ENCODE peak calls at places on chromosomes 7 and 10, in ten cellular contexts. One of them, this sample, is unnamed.

GRCh38 chr7:65981965-65982792 is at the start of gene GUSB:
- DNase-seq in non-pigmented ciliary epithelial cell: peak
- DNase-seq in iPS-NIHi11: peak
- DNase-seq in anterior cingulate cortex: peak
- DNase-seq in stimulated activated CD4-positive, alpha-beta T cell treated with anti-CD3 and anti-CD28 coated beads, Interleukin-12 subunit alpha, Interleukin-12 subunit beta, amount 100 ng/mL, for 48 hours: peak
- DNase-seq in uterus: peak
- DNase-seq in stimulated activated effector memory CD8-positive, alpha-beta T cell treated with anti-CD3 and anti-CD28 coated beads, Interleukin-12 subunit alpha, Interleukin-12 subunit beta, amount 100 ng/mL, for 72 hours: peak
- DNase-seq in left kidney: peak
- DNase-seq in progenitor cell of endocrine pancreas: peak
- DNase-seq in thoracic aorta: peak
- DNase-seq in this sample: peak

GRCh38 chr10:3853547-3853989 is 68.6 kb upstream of the KLF6 start:
- DNase-seq in non-pigmented ciliary epithelial cell: no peak
- DNase-seq in iPS-NIHi11: no peak
- DNase-seq in anterior cingulate cortex: no peak
- DNase-seq in stimulated activated CD4-positive, alpha-beta T cell treated with anti-CD3 and anti-CD28 coated beads, Interleukin-12 subunit alpha, Interleukin-12 subunit beta, amount 100 ng/mL, for 48 hours: no peak
- DNase-seq in uterus: peak
- DNase-seq in stimulated activated effector memory CD8-positive, alpha-beta T cell treated with anti-CD3 and anti-CD28 coated beads, Interleukin-12 subunit alpha, Interleukin-12 subunit beta, amount 100 ng/mL, for 72 hours: no peak
- DNase-seq in left kidney: peak
- DNase-seq in progenitor cell of endocrine pancreas: no peak
- DNase-seq in thoracic aorta: no peak
- DNase-seq in this sample: peak

GRCh38 chr10:123429631-123430257 is 236.4 kb upstream of the GPR26 start:
- DNase-seq in non-pigmented ciliary epithelial cell: no peak
- DNase-seq in iPS-NIHi11: no peak
- DNase-seq in anterior cingulate cortex: no peak
- DNase-seq in stimulated activated CD4-positive, alpha-beta T cell treated with anti-CD3 and anti-CD28 coated beads, Interleukin-12 subunit alpha, Interleukin-12 subunit beta, amount 100 ng/mL, for 48 hours: no peak
- DNase-seq in uterus: no peak
- DNase-seq in stimulated activated effector memory CD8-positive, alpha-beta T cell treated with anti-CD3 and anti-CD28 coated beads, Interleukin-12 subunit alpha, Interleukin-12 subunit beta, amount 100 ng/mL, for 72 hours: no peak
- DNase-seq in left kidney: peak
- DNase-seq in progenitor cell of endocrine pancreas: no peak
- DNase-seq in thoracic aorta: no peak
- DNase-seq in this sample: no peak

GRCh38 chr7:128105228-128106022 is 74.2 kb upstream of the LRRC4 start:
- DNase-seq in non-pigmented ciliary epithelial cell: no peak
- DNase-seq in iPS-NIHi11: no peak
- DNase-seq in anterior cingulate cortex: no peak
- DNase-seq in stimulated activated CD4-positive, alpha-beta T cell treated with anti-CD3 and anti-CD28 coated beads, Interleukin-12 subunit alpha, Interleukin-12 subunit beta, amount 100 ng/mL, for 48 hours: no peak
- DNase-seq in uterus: no peak
- DNase-seq in stimulated activated effector memory CD8-positive, alpha-beta T cell treated with anti-CD3 and anti-CD28 coated beads, Interleukin-12 subunit alpha, Interleukin-12 subunit beta, amount 100 ng/mL, for 72 hours: no peak
- DNase-seq in left kidney: no peak
- DNase-seq in progenitor cell of endocrine pancreas: no peak
- DNase-seq in thoracic aorta: no peak
- DNase-seq in this sample: peak

GRCh38 chr10:13329565-13329964 is 18.5 kb downstream of the SEPHS1 start:
- DNase-seq in non-pigmented ciliary epithelial cell: no peak
- DNase-seq in iPS-NIHi11: no peak
- DNase-seq in anterior cingulate cortex: no peak
- DNase-seq in stimulated activated CD4-positive, alpha-beta T cell treated with anti-CD3 and anti-CD28 coated beads, Interleukin-12 subunit alpha, Interleukin-12 subunit beta, amount 100 ng/mL, for 48 hours: no peak
- DNase-seq in uterus: no peak
- DNase-seq in stimulated activated effector memory CD8-positive, alpha-beta T cell treated with anti-CD3 and anti-CD28 coated beads, Interleukin-12 subunit alpha, Interleukin-12 subunit beta, amount 100 ng/mL, for 72 hours: no peak
- DNase-seq in left kidney: no peak
- DNase-seq in progenitor cell of endocrine pancreas: no peak
- DNase-seq in thoracic aorta: no peak
- DNase-seq in this sample: no peak

GRCh38 chr7:83161851-83162401 is 758 bp downstream of the PCLO start:
- DNase-seq in non-pigmented ciliary epithelial cell: no peak
- DNase-seq in iPS-NIHi11: no peak
- DNase-seq in anterior cingulate cortex: peak
- DNase-seq in stimulated activated CD4-positive, alpha-beta T cell treated with anti-CD3 and anti-CD28 coated beads, Interleukin-12 subunit alpha, Interleukin-12 subunit beta, amount 100 ng/mL, for 48 hours: no peak
- DNase-seq in uterus: no peak
- DNase-seq in stimulated activated effector memory CD8-positive, alpha-beta T cell treated with anti-CD3 and anti-CD28 coated beads, Interleukin-12 subunit alpha, Interleukin-12 subunit beta, amount 100 ng/mL, for 72 hours: no peak
- DNase-seq in left kidney: no peak
- DNase-seq in progenitor cell of endocrine pancreas: no peak
- DNase-seq in thoracic aorta: no peak
- DNase-seq in this sample: no peak

GRCh38 chr10:79146611-79147130 is 77.9 kb downstream of the ZMIZ1 start:
- DNase-seq in non-pigmented ciliary epithelial cell: no peak
- DNase-seq in iPS-NIHi11: no peak
- DNase-seq in anterior cingulate cortex: peak
- DNase-seq in stimulated activated CD4-positive, alpha-beta T cell treated with anti-CD3 and anti-CD28 coated beads, Interleukin-12 subunit alpha, Interleukin-12 subunit beta, amount 100 ng/mL, for 48 hours: no peak
- DNase-seq in uterus: peak
- DNase-seq in stimulated activated effector memory CD8-positive, alpha-beta T cell treated with anti-CD3 and anti-CD28 coated beads, Interleukin-12 subunit alpha, Interleukin-12 subunit beta, amount 100 ng/mL, for 72 hours: no peak
- DNase-seq in left kidney: peak
- DNase-seq in progenitor cell of endocrine pancreas: no peak
- DNase-seq in thoracic aorta: peak
- DNase-seq in this sample: peak

GRCh38 chr7:140653319-140654108 is 12.9 kb upstream of the DENND2A start:
- DNase-seq in non-pigmented ciliary epithelial cell: no peak
- DNase-seq in iPS-NIHi11: peak
- DNase-seq in anterior cingulate cortex: peak
- DNase-seq in stimulated activated CD4-positive, alpha-beta T cell treated with anti-CD3 and anti-CD28 coated beads, Interleukin-12 subunit alpha, Interleukin-12 subunit beta, amount 100 ng/mL, for 48 hours: no peak
- DNase-seq in uterus: peak
- DNase-seq in stimulated activated effector memory CD8-positive, alpha-beta T cell treated with anti-CD3 and anti-CD28 coated beads, Interleukin-12 subunit alpha, Interleukin-12 subunit beta, amount 100 ng/mL, for 72 hours: no peak
- DNase-seq in left kidney: peak
- DNase-seq in progenitor cell of endocrine pancreas: peak
- DNase-seq in thoracic aorta: no peak
- DNase-seq in this sample: peak

GRCh38 chr10:119616879-119617580 is 20.3 kb upstream of the TIAL1 start:
- DNase-seq in non-pigmented ciliary epithelial cell: no peak
- DNase-seq in iPS-NIHi11: no peak
- DNase-seq in anterior cingulate cortex: no peak
- DNase-seq in stimulated activated CD4-positive, alpha-beta T cell treated with anti-CD3 and anti-CD28 coated beads, Interleukin-12 subunit alpha, Interleukin-12 subunit beta, amount 100 ng/mL, for 48 hours: no peak
- DNase-seq in uterus: no peak
- DNase-seq in stimulated activated effector memory CD8-positive, alpha-beta T cell treated with anti-CD3 and anti-CD28 coated beads, Interleukin-12 subunit alpha, Interleukin-12 subunit beta, amount 100 ng/mL, for 72 hours: no peak
- DNase-seq in left kidney: peak
- DNase-seq in progenitor cell of endocrine pancreas: no peak
- DNase-seq in thoracic aorta: no peak
- DNase-seq in this sample: no peak